ENCODE peak calls at places on chromosomes 3 and 15, in ten cellular contexts. One of them, this sample, is unnamed.

GRCh38 chr3:189303584-189303983 is 131.8 kb downstream of the TPRG1 start:
- DNase-seq in colonic mucosa: no peak
- DNase-seq in breast epithelium: no peak
- DNase-seq in aorta: no peak
- DNase-seq in transverse colon: no peak
- DNase-seq in CD8-positive, alpha-beta T cell: no peak
- DNase-seq in heart right ventricle: no peak
- DNase-seq in SJSA1: no peak
- DNase-seq in psoas muscle: no peak
- DNase-seq in esophagus muscularis mucosa: no peak
- DNase-seq in this sample: no peak

GRCh38 chr3:64209866-64210609 is 15.2 kb downstream of the PRICKLE2 start:
- DNase-seq in colonic mucosa: peak; percentile 40
- DNase-seq in breast epithelium: peak; percentile 91
- DNase-seq in aorta: peak; percentile 92
- DNase-seq in transverse colon: peak; percentile 41
- DNase-seq in CD8-positive, alpha-beta T cell: no peak
- DNase-seq in heart right ventricle: peak; percentile 65
- DNase-seq in SJSA1: no peak
- DNase-seq in psoas muscle: peak; percentile 84
- DNase-seq in esophagus muscularis mucosa: peak; percentile 81
- DNase-seq in this sample: peak; percentile 82

GRCh38 chr3:99384596-99384995 is 253.8 kb upstream of the COL8A1 start:
- DNase-seq in colonic mucosa: no peak
- DNase-seq in breast epithelium: no peak
- DNase-seq in aorta: no peak
- DNase-seq in transverse colon: no peak
- DNase-seq in CD8-positive, alpha-beta T cell: no peak
- DNase-seq in heart right ventricle: no peak
- DNase-seq in SJSA1: no peak
- DNase-seq in psoas muscle: no peak
- DNase-seq in esophagus muscularis mucosa: no peak
- DNase-seq in this sample: no peak

GRCh38 chr15:62624541-62625399 is 417.8 kb upstream of the TPM1 start:
- DNase-seq in colonic mucosa: no peak
- DNase-seq in breast epithelium: no peak
- DNase-seq in aorta: no peak
- DNase-seq in transverse colon: no peak
- DNase-seq in CD8-positive, alpha-beta T cell: no peak
- DNase-seq in heart right ventricle: peak; percentile 14
- DNase-seq in SJSA1: no peak
- DNase-seq in psoas muscle: no peak
- DNase-seq in esophagus muscularis mucosa: no peak
- DNase-seq in this sample: no peak

GRCh38 chr3:73663495-73663894 is 38.8 kb upstream of the PDZRN3 start:
- DNase-seq in colonic mucosa: no peak
- DNase-seq in breast epithelium: no peak
- DNase-seq in aorta: no peak
- DNase-seq in transverse colon: no peak
- DNase-seq in CD8-positive, alpha-beta T cell: no peak
- DNase-seq in heart right ventricle: no peak
- DNase-seq in SJSA1: no peak
- DNase-seq in psoas muscle: no peak
- DNase-seq in esophagus muscularis mucosa: no peak
- DNase-seq in this sample: no peak

GRCh38 chr3:42078686-42079085 is 12.5 kb upstream of the TRAK1 start:
- DNase-seq in colonic mucosa: no peak
- DNase-seq in breast epithelium: no peak
- DNase-seq in aorta: no peak
- DNase-seq in transverse colon: peak; percentile 7
- DNase-seq in CD8-positive, alpha-beta T cell: no peak
- DNase-seq in heart right ventricle: no peak
- DNase-seq in SJSA1: no peak
- DNase-seq in psoas muscle: no peak
- DNase-seq in esophagus muscularis mucosa: no peak
- DNase-seq in this sample: no peak

GRCh38 chr15:61794881-61795280 is 265.4 kb downstream of the VPS13C start:
- DNase-seq in colonic mucosa: no peak
- DNase-seq in breast epithelium: no peak
- DNase-seq in aorta: no peak
- DNase-seq in transverse colon: no peak
- DNase-seq in CD8-positive, alpha-beta T cell: no peak
- DNase-seq in heart right ventricle: no peak
- DNase-seq in SJSA1: no peak
- DNase-seq in psoas muscle: no peak
- DNase-seq in esophagus muscularis mucosa: no peak
- DNase-seq in this sample: no peak

GRCh38 chr3:41364736-41365135 is 165.4 kb downstream of the CTNNB1 start:
- DNase-seq in colonic mucosa: no peak
- DNase-seq in breast epithelium: no peak
- DNase-seq in aorta: no peak
- DNase-seq in transverse colon: no peak
- DNase-seq in CD8-positive, alpha-beta T cell: no peak
- DNase-seq in heart right ventricle: no peak
- DNase-seq in SJSA1: no peak
- DNase-seq in psoas muscle: no peak
- DNase-seq in esophagus muscularis mucosa: no peak
- DNase-seq in this sample: no peak

GRCh38 chr3:109364088-109364487 is 26.7 kb upstream of the DPPA4 start:
- DNase-seq in colonic mucosa: no peak
- DNase-seq in breast epithelium: no peak
- DNase-seq in aorta: no peak
- DNase-seq in transverse colon: no peak
- DNase-seq in CD8-positive, alpha-beta T cell: no peak
- DNase-seq in heart right ventricle: no peak
- DNase-seq in SJSA1: no peak
- DNase-seq in psoas muscle: no peak
- DNase-seq in esophagus muscularis mucosa: no peak
- DNase-seq in this sample: no peak

GRCh38 chr15:88646088-88646405 is 7.2 kb downstream of the ISG20 start:
- DNase-seq in colonic mucosa: no peak
- DNase-seq in breast epithelium: no peak
- DNase-seq in aorta: no peak
- DNase-seq in transverse colon: no peak
- DNase-seq in CD8-positive, alpha-beta T cell: no peak
- DNase-seq in heart right ventricle: no peak
- DNase-seq in SJSA1: peak; percentile 9
- DNase-seq in psoas muscle: no peak
- DNase-seq in esophagus muscularis mucosa: no peak
- DNase-seq in this sample: no peak

GRCh38 chr3:143170676-143171075 is 51.1 kb downstream of the CHST2 start:
- DNase-seq in colonic mucosa: no peak
- DNase-seq in breast epithelium: no peak
- DNase-seq in aorta: no peak
- DNase-seq in transverse colon: no peak
- DNase-seq in CD8-positive, alpha-beta T cell: no peak
- DNase-seq in heart right ventricle: no peak
- DNase-seq in SJSA1: no peak
- DNase-seq in psoas muscle: no peak
- DNase-seq in esophagus muscularis mucosa: no peak
- DNase-seq in this sample: no peak

GRCh38 chr3:120552184-120553020 is 43.7 kb upstream of the NDUFB4 start:
- DNase-seq in colonic mucosa: no peak
- DNase-seq in breast epithelium: no peak
- DNase-seq in aorta: no peak
- DNase-seq in transverse colon: no peak
- DNase-seq in CD8-positive, alpha-beta T cell: no peak
- DNase-seq in heart right ventricle: peak; percentile 51
- DNase-seq in SJSA1: no peak
- DNase-seq in psoas muscle: no peak
- DNase-seq in esophagus muscularis mucosa: peak; percentile 66
- DNase-seq in this sample: no peak

GRCh38 chr3:119291062-119291700 is 3.0 kb upstream of the ARHGAP31 start:
- DNase-seq in colonic mucosa: no peak
- DNase-seq in breast epithelium: no peak
- DNase-seq in aorta: no peak
- DNase-seq in transverse colon: no peak
- DNase-seq in CD8-positive, alpha-beta T cell: no peak
- DNase-seq in heart right ventricle: no peak
- DNase-seq in SJSA1: no peak
- DNase-seq in psoas muscle: no peak
- DNase-seq in esophagus muscularis mucosa: no peak
- DNase-seq in this sample: no peak

DNA sequence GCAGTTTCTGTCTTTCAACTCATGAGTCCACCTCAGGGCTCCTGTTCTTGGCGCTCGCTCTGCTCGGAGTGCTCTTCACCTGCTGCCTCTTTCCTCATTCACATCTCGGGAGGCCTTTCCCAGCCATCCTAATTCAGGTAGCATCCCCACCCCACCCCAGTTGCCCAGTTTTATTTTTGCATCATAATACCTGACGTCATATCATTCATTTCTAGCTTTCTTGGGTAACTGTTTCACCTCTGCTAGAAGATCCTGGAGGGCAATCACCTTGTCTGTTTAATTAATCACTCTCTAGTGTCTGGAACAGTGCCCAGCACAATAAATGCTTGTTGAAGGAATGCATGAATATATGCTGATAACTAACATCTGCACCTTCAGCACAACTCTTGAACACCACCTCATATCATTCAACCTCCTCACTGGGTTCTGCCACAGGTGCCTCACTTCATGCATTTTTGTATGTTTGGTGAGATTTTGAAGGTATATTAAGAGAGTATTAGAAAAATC is 7.6 kb downstream of the NUSAP1 start:
- DNase-seq in colonic mucosa: no peak
- DNase-seq in breast epithelium: no peak
- DNase-seq in aorta: no peak
- DNase-seq in transverse colon: no peak
- DNase-seq in CD8-positive, alpha-beta T cell: no peak
- DNase-seq in heart right ventricle: no peak
- DNase-seq in SJSA1: no peak
- DNase-seq in psoas muscle: no peak
- DNase-seq in esophagus muscularis mucosa: no peak
- DNase-seq in this sample: no peak
- H3K4me1 ChIP-seq in colonic mucosa: no peaks in the 10 kb centered on the region
- H3K4me1 ChIP-seq in breast epithelium: no peaks in the 10 kb centered on the region
- H3K4me1 ChIP-seq in aorta: no peaks in the 10 kb centered on the region
- H3K4me1 ChIP-seq in transverse colon: no peaks in the 10 kb centered on the region
- H3K4me1 ChIP-seq in CD8-positive, alpha-beta T cell: no peaks in the 10 kb centered on the region
- H3K4me1 ChIP-seq in heart right ventricle: no peaks in the 10 kb centered on the region
- H3K4me1 ChIP-seq in SJSA1: no peaks in the 10 kb centered on the region
- H3K4me1 ChIP-seq in psoas muscle: no peaks in the 10 kb centered on the region
- H3K4me1 ChIP-seq in esophagus muscularis mucosa: no peaks in the 10 kb centered on the region
- H3K4me1 ChIP-seq in this sample: peaks cover 4% of the 10 kb centered on the region

GRCh38 chr15:90002428-90002844 is 1.3 kb downstream of the ZNF710 start:
- DNase-seq in colonic mucosa: no peak
- DNase-seq in breast epithelium: peak; percentile 38
- DNase-seq in aorta: peak; percentile 68
- DNase-seq in transverse colon: peak; percentile 62
- DNase-seq in CD8-positive, alpha-beta T cell: peak; percentile 37
- DNase-seq in heart right ventricle: peak; percentile 47
- DNase-seq in SJSA1: no peak
- DNase-seq in psoas muscle: peak; percentile 57
- DNase-seq in esophagus muscularis mucosa: no peak
- DNase-seq in this sample: peak; percentile 73
- H3K4me1 ChIP-seq in colonic mucosa: peaks cover 29% of the 10 kb centered on the region
- H3K4me1 ChIP-seq in breast epithelium: peaks cover 17% of the 10 kb centered on the region
- H3K4me1 ChIP-seq in aorta: no peaks in the 10 kb centered on the region
- H3K4me1 ChIP-seq in transverse colon: peaks cover 60% of the 10 kb centered on the region
- H3K4me1 ChIP-seq in CD8-positive, alpha-beta T cell: peaks cover 31% of the 10 kb centered on the region
- H3K4me1 ChIP-seq in heart right ventricle: peaks cover 11% of the 10 kb centered on the region
- H3K4me1 ChIP-seq in SJSA1: peaks cover 34% of the 10 kb centered on the region
- H3K4me1 ChIP-seq in psoas muscle: peaks cover 55% of the 10 kb centered on the region
- H3K4me1 ChIP-seq in esophagus muscularis mucosa: peaks cover 26% of the 10 kb centered on the region
- H3K4me1 ChIP-seq in this sample: peaks cover 74% of the 10 kb centered on the region

DNA sequence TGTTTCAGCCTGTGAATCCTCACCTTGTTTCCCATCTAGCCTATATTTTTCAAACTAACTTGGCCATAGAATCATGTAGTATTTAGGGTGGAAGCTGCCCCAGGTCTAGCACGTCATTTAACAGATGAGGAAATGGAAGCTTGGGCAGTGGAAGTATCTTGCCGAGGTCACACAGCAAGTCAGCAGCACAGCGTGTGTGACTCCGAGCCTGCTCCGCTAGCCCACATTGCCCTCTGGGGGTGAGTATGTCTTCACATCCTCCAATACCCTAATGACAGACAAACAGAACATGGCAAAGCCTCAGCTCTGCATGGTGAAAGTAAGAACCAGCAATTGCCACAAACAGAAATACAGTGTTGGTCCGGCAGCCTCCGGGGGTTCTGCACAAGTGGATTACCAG is 2.2 kb upstream of the CCR5 start:
- DNase-seq in colonic mucosa: peak; percentile 47
- DNase-seq in breast epithelium: no peak
- DNase-seq in aorta: peak; percentile 88
- DNase-seq in transverse colon: peak; percentile 77
- DNase-seq in CD8-positive, alpha-beta T cell: peak; percentile 77
- DNase-seq in heart right ventricle: peak; percentile 44
- DNase-seq in SJSA1: no peak
- DNase-seq in psoas muscle: peak; percentile 74
- DNase-seq in esophagus muscularis mucosa: no peak
- DNase-seq in this sample: no peak
- H3K4me1 ChIP-seq in colonic mucosa: no peaks in the 10 kb centered on the region
- H3K4me1 ChIP-seq in breast epithelium: no peaks in the 10 kb centered on the region
- H3K4me1 ChIP-seq in aorta: no peaks in the 10 kb centered on the region
- H3K4me1 ChIP-seq in transverse colon: no peaks in the 10 kb centered on the region
- H3K4me1 ChIP-seq in CD8-positive, alpha-beta T cell: peaks cover 23% of the 10 kb centered on the region
- H3K4me1 ChIP-seq in heart right ventricle: no peaks in the 10 kb centered on the region
- H3K4me1 ChIP-seq in SJSA1: no peaks in the 10 kb centered on the region
- H3K4me1 ChIP-seq in psoas muscle: no peaks in the 10 kb centered on the region
- H3K4me1 ChIP-seq in esophagus muscularis mucosa: no peaks in the 10 kb centered on the region
- H3K4me1 ChIP-seq in this sample: no peaks in the 10 kb centered on the region

GRCh38 chr3:12351145-12351544 is 62.3 kb downstream of the PPARG start:
- DNase-seq in colonic mucosa: no peak
- DNase-seq in breast epithelium: no peak
- DNase-seq in aorta: no peak
- DNase-seq in transverse colon: no peak
- DNase-seq in CD8-positive, alpha-beta T cell: no peak
- DNase-seq in heart right ventricle: no peak
- DNase-seq in SJSA1: no peak
- DNase-seq in psoas muscle: peak; percentile 58
- DNase-seq in esophagus muscularis mucosa: no peak
- DNase-seq in this sample: no peak

GRCh38 chr3:12356175-12356574 is 67.3 kb downstream of the PPARG start:
- DNase-seq in colonic mucosa: no peak
- DNase-seq in breast epithelium: no peak
- DNase-seq in aorta: no peak
- DNase-seq in transverse colon: no peak
- DNase-seq in CD8-positive, alpha-beta T cell: no peak
- DNase-seq in heart right ventricle: no peak
- DNase-seq in SJSA1: no peak
- DNase-seq in psoas muscle: no peak
- DNase-seq in esophagus muscularis mucosa: no peak
- DNase-seq in this sample: no peak

GRCh38 chr3:12356996-12357395 is 68.1 kb downstream of the PPARG start:
- DNase-seq in colonic mucosa: no peak
- DNase-seq in breast epithelium: no peak
- DNase-seq in aorta: no peak
- DNase-seq in transverse colon: no peak
- DNase-seq in CD8-positive, alpha-beta T cell: no peak
- DNase-seq in heart right ventricle: no peak
- DNase-seq in SJSA1: no peak
- DNase-seq in psoas muscle: no peak
- DNase-seq in esophagus muscularis mucosa: no peak
- DNase-seq in this sample: no peak

GRCh38 chr3:12352253-12352652 is 63.4 kb downstream of the PPARG start:
- DNase-seq in colonic mucosa: no peak
- DNase-seq in breast epithelium: no peak
- DNase-seq in aorta: no peak
- DNase-seq in transverse colon: no peak
- DNase-seq in CD8-positive, alpha-beta T cell: no peak
- DNase-seq in heart right ventricle: no peak
- DNase-seq in SJSA1: no peak
- DNase-seq in psoas muscle: no peak
- DNase-seq in esophagus muscularis mucosa: no peak
- DNase-seq in this sample: no peak

GRCh38 chr3:12353796-12354505 is 65.1 kb downstream of the PPARG start:
- DNase-seq in colonic mucosa: no peak
- DNase-seq in breast epithelium: no peak
- DNase-seq in aorta: no peak
- DNase-seq in transverse colon: no peak
- DNase-seq in CD8-positive, alpha-beta T cell: no peak
- DNase-seq in heart right ventricle: no peak
- DNase-seq in SJSA1: no peak
- DNase-seq in psoas muscle: no peak
- DNase-seq in esophagus muscularis mucosa: no peak
- DNase-seq in this sample: no peak
- H3K4me1 ChIP-seq in colonic mucosa: peaks cover 3% of the 10 kb centered on the region
- H3K4me1 ChIP-seq in breast epithelium: peaks cover 12% of the 10 kb centered on the region
- H3K4me1 ChIP-seq in aorta: no peaks in the 10 kb centered on the region
- H3K4me1 ChIP-seq in transverse colon: peaks cover 20% of the 10 kb centered on the region
- H3K4me1 ChIP-seq in CD8-positive, alpha-beta T cell: no peaks in the 10 kb centered on the region
- H3K4me1 ChIP-seq in heart right ventricle: peaks cover 4% of the 10 kb centered on the region
- H3K4me1 ChIP-seq in SJSA1: no peaks in the 10 kb centered on the region
- H3K4me1 ChIP-seq in psoas muscle: peaks cover 4% of the 10 kb centered on the region
- H3K4me1 ChIP-seq in esophagus muscularis mucosa: peaks cover 29% of the 10 kb centered on the region
- H3K4me1 ChIP-seq in this sample: peaks cover 9% of the 10 kb centered on the region